ENCODE peak calls at places on chromosomes 6 and 20, in five cellular contexts. N, K, D, Y and S are unnamed samples.

GRCh38 chr20:17460119-17460518 is 71.1 kb downstream of the BFSP1 start:
- DNase-seq in N (no peak), K (no peak), D (no peak), Y (no peak), S (no peak)

GRCh38 chr6:76671751-76672150 is 599.3 kb upstream of the IMPG1 start:
- DNase-seq in N (no peak), K (no peak), D (no peak), Y (no peak), S (no peak)

GRCh38 chr6:22785036-22785435 is 215.7 kb downstream of the HDGFL1 start:
- DNase-seq in N (no peak), K (peak; percentile 6), D (no peak), Y (peak; percentile 72), S (no peak)

GRCh38 chr20:37734228-37734980 is 40.6 kb downstream of the CTNNBL1 start:
- DNase-seq in N (peak; percentile 37), K (peak; percentile 53), D (no peak), Y (no peak), S (no peak)

GRCh38 chr6:146856296-146856695 is 257.5 kb downstream of the ADGB start:
- DNase-seq in N (peak; percentile 3), K (no peak), D (no peak), Y (no peak), S (no peak)

GRCh38 chr6:135673671-135674309 is 176.2 kb upstream of the AHI1 start:
- DNase-seq in N (no peak), K (no peak), D (no peak), Y (no peak), S (no peak)

GRCh38 chr6:163260111-163260895 is 154.2 kb upstream of the QKI start:
- DNase-seq in N (peak; percentile 15), K (no peak), D (no peak), Y (peak; percentile 68), S (no peak)

GRCh38 chr20:34997774-34998173 is 42.1 kb downstream of the MYH7B start:
- DNase-seq in N (no peak), K (no peak), D (no peak), Y (no peak), S (no peak)

GRCh38 chr6:40629463-40629862 is 42.3 kb upstream of the LRFN2 start:
- DNase-seq in N (no peak), K (no peak), D (no peak), Y (no peak), S (no peak)

GRCh38 chr6:154462425-154462824 is 48.1 kb downstream of the CNKSR3 start:
- DNase-seq in N (no peak), K (no peak), D (no peak), Y (no peak), S (no peak)

GRCh38 chr20:17645546-17646208 is 36.4 kb downstream of the RRBP1 start:
- DNase-seq in N (peak; percentile 60), K (peak; percentile 57), D (no peak), Y (no peak), S (no peak)

GRCh38 chr6:162190936-162191335 is 536.6 kb downstream of the PRKN start:
- DNase-seq in N (no peak), K (no peak), D (no peak), Y (no peak), S (no peak)

GRCh38 chr20:32674362-32674789 is 635 bp upstream of the C20orf203 start:
- DNase-seq in N (peak; percentile 68), K (peak; percentile 72), D (peak; percentile 40), Y (peak; percentile 67), S (peak; percentile 82)

GRCh38 chr6:137286926-137287325 is 67.7 kb upstream of the IFNGR1 start:
- DNase-seq in N (peak; percentile 18), K (no peak), D (no peak), Y (no peak), S (no peak)

GRCh38 chr6:141335889-141336288 is 796.8 kb upstream of the GJE1 start:
- DNase-seq in N (no peak), K (no peak), D (no peak), Y (no peak), S (peak; percentile 12)

GRCh38 chr6:79453558-79454042 is 83.6 kb downstream of the LCA5 start:
- DNase-seq in N (peak; percentile 84), K (no peak), D (no peak), Y (no peak), S (no peak)

GRCh38 chr6:30323806-30324205 is 2.9 kb upstream of the TRIM39 start:
- DNase-seq in N (peak; percentile 19), K (no peak), D (no peak), Y (no peak), S (peak; percentile 43)

GRCh38 chr6:110951986-110952794 is 6.3 kb upstream of the GTF3C6 start:
- DNase-seq in N (peak; percentile 57), K (no peak), D (no peak), Y (no peak), S (peak; percentile 89)

GRCh38 chr6:126064994-126065401 is 78.7 kb downstream of the TRMT11 start:
- DNase-seq in N (no peak), K (peak; percentile 36), D (no peak), Y (no peak), S (no peak)

GRCh38 chr20:49185071-49185757 is 2.9 kb downstream of the STAU1 start:
- DNase-seq in N (no peak), K (no peak), D (no peak), Y (no peak), S (no peak)

GRCh38 chr6:16146527-16146955 is 17.7 kb downstream of the MYLIP start:
- DNase-seq in N (peak; percentile 16), K (peak; percentile 38), D (no peak), Y (no peak), S (no peak)

GRCh38 chr6:124964084-124964763 is 2.0 kb downstream of the RNF217 start:
- DNase-seq in N (peak; percentile 57), K (no peak), D (no peak), Y (peak; percentile 8), S (no peak)

GRCh38 chr20:62149532-62150235 is 6.1 kb downstream of the SS18L1 start:
- DNase-seq in N (no peak), K (no peak), D (no peak), Y (peak; percentile 32), S (no peak)

GRCh38 chr6:125197795-125198269 is 44.3 kb downstream of the TPD52L1 start:
- DNase-seq in N (peak; percentile 72), K (no peak), D (peak; percentile 49), Y (no peak), S (peak; percentile 13)

GRCh38 chr20:35776513-35777101 is 4.8 kb downstream of the PHF20 start:
- DNase-seq in N (peak; percentile 42), K (peak; percentile 42), D (no peak), Y (no peak), S (peak; percentile 57)

GRCh38 chr6:20404641-20405032 is 3.0 kb downstream of the E2F3 start:
- DNase-seq in N (peak; percentile 82), K (peak; percentile 69), D (peak; percentile 72), Y (peak; percentile 74), S (peak; percentile 79)

GRCh38 chr20:38217791-38218565 is 42.6 kb downstream of the KIAA1755 start:
- DNase-seq in N (peak; percentile 98), K (peak; percentile 63), D (peak; percentile 36), Y (peak; percentile 27), S (peak; percentile 93)

GRCh38 chr6:14987490-14987889 is 258.4 kb upstream of the JARID2 start:
- DNase-seq in N (no peak), K (no peak), D (no peak), Y (no peak), S (no peak)

GRCh38 chr20:19757487-19757972 is 528 bp upstream of the RIN2 start:
- DNase-seq in N (peak; percentile 89), K (peak; percentile 82), D (no peak), Y (peak; percentile 86), S (peak; percentile 71)

DNA sequence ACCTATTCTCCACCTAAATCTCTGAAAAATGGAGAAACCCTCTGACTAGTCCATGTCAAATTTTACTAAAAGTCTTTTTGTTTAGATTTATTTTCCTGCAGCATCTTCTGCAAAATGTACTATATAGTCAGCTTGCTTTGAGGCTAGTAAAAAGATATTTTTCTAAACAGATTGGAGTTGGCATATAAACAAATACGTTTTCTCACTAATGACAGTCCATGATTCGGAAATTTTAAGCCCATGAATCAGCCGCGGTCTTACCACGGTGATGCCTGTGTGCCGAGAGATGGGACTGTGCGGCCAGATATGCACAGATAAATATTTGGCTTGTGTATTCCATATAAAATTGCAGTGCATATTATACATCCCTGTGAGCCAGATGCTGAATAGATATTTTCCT is 3.2 kb downstream of the FOXC1 start:
- DNase-seq in N (peak; percentile 84), K (no peak), D (no peak), Y (no peak), S (peak; percentile 84)
- H3K4me3 ChIP-seq in N (peak overlapping the region; percentile 80), K (peak overlapping the region; percentile 90), D (peak overlapping the region; percentile 79), Y (no peak overlapping the region), S (peak overlapping the region; percentile 80)

DNA sequence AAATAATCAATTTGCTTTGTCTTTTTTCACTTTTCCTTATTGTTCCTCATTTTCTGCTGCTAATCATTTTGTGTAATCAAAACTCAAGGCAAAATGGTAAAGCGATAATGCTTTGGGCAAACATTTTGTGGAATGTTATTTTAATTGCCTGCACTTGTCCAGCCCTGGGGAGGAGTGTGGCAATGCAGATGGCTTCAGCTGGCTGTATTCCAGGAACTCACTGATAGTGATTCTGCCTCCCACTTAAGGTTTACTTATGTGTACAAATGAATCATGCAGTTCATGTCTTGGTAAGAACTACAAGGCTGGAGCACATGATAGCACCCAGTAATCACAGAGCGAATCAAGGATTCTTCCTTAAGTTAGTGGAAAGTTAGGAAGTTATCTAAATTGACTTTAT is 107.8 kb downstream of the COL19A1 start:
- DNase-seq in N (peak; percentile 2), K (peak; percentile 60), D (no peak), Y (no peak), S (no peak)
- TF ChIP-seq EZH2phosphoT487 in N (no peak), K (no peak), D (no peak), Y (no peak), S (no peak)

DNA sequence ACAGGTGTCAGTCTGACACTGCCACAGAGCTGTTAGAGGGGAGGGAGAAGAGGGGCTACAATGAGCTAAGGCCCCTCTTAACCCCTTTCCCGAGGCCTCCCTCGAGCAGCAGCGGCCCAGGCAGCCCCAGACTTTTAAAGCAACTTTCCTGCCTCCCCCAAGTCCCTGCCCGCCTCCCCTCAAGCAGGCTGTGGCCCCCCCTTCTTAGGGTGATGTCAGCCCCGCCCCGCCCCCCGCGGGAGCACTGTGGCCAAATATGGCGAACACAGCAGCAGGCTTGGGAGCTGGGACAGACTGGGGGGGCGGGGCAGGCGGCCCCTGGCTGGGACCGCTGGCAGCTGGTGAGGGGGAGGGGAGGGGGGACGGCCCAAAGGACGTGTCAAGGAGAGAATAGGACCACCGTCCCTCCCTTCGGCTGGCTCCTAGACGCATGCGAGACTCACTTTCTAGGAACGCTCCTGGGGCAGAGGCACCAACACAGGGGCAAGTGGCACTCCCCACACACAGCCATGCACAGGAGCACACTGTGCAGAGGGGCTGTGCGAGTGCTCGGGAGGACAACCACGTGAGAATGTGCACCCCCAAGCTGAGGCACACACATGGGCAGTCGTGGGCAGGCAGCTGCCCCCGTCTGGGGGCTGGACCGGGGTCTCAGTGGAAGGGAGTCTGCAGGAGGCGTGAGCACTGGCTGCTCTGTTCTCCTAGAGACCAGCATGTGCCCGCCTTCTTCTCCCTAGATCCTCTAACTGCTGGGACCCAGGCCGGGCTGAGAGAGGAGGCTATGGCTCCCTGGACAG is 6.7 kb downstream of the TEAD3 start:
- DNase-seq in N (peak; percentile 75), K (peak; percentile 61), D (no peak), Y (peak; percentile 91), S (no peak)
- H3K4me3 ChIP-seq in N (peak overlapping the region; percentile 40), K (no peak overlapping the region), D (no peak overlapping the region), Y (peak overlapping the region; percentile 35), S (no peak overlapping the region)

DNA sequence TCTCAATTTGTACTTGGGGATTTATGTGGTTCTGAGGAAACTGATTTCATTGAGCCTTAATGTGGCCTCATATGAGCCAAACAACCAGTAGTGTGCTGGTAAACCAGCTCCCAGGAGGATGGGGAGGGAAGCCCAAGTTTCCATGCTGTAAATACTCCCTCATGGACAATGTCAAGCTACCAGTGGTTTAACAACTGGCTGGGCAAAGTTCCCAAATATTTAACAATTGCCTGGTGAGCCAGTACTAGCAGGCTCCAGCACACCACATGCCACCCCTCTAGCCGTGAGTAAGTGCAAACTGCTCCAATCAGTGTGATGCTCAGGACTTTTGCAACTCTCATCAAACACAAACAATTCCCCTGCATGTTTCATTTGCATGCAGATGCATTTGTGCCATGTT is 19.2 kb upstream of the CDKN1A start:
- DNase-seq in N (peak; percentile 97), K (no peak), D (no peak), Y (no peak), S (peak; percentile 15)
- TF ChIP-seq EZH2phosphoT487 in N (no peak), K (no peak), D (no peak), Y (no peak), S (no peak)